ENCODE peak calls at places on chromosomes 3 and 15, in five cellular contexts. E is caudate nucleus, K is left lung, I is breast epithelium, Y is RWPE1. N is an unnamed sample.

GRCh38 chr3:46692566-46692983 is 904 bp downstream of the ALS2CL start:
- DNase-seq in E (no peak), K (peak), I (peak), Y (peak), N (no peak)

GRCh38 chr3:126570103-126570541 is 11.4 kb upstream of the C3orf22 start:
- DNase-seq in E (no peak), K (no peak), I (no peak), Y (no peak), N (no peak)

GRCh38 chr3:151146071-151146730 is 56.8 kb downstream of the GPR171 start:
- DNase-seq in E (peak), K (peak), I (peak), Y (peak), N (peak)

GRCh38 chr3:57161131-57161538 is 4.0 kb downstream of the IL17RD start:
- DNase-seq in E (no peak), K (no peak), I (no peak), Y (no peak), N (no peak)

GRCh38 chr3:11168406-11168805 is 14.1 kb downstream of the HRH1 start:
- DNase-seq in E (no peak), K (no peak), I (no peak), Y (no peak), N (no peak)

GRCh38 chr3:129793947-129794318 is 99.6 kb downstream of the TMCC1 start:
- DNase-seq in E (peak), K (peak), I (no peak), Y (peak), N (peak)

GRCh38 chr3:42829628-42830436 is 20.6 kb downstream of the ACKR2 start:
- DNase-seq in E (no peak), K (no peak), I (no peak), Y (no peak), N (no peak)

GRCh38 chr3:132784502-132785025 is 62.4 kb upstream of the NPHP3 start:
- DNase-seq in E (no peak), K (no peak), I (no peak), Y (no peak), N (no peak)

GRCh38 chr15:30953731-30954378 is 37.6 kb downstream of the MTMR10 start:
- DNase-seq in E (no peak), K (no peak), I (no peak), Y (peak), N (no peak)

GRCh38 chr15:63535689-63536088 is 31.3 kb downstream of the USP3 start:
- DNase-seq in E (no peak), K (no peak), I (no peak), Y (no peak), N (no peak)

GRCh38 chr15:36363335-36363734 is 216.1 kb upstream of the CDIN1 start:
- DNase-seq in E (no peak), K (no peak), I (no peak), Y (no peak), N (no peak)

GRCh38 chr3:174951498-174951897 is 92.4 kb downstream of the NAALADL2 start:
- DNase-seq in E (no peak), K (no peak), I (no peak), Y (no peak), N (no peak)
- H3K27ac ChIP-seq in E (no peak), K (no peak), I (no peak), Y (no peak), N (no peak)

GRCh38 chr3:164459526-164460151 is 618.7 kb downstream of the SI start:
- DNase-seq in E (no peak), K (no peak), I (no peak), Y (no peak), N (no peak)
- H3K27ac ChIP-seq in E (no peak), K (no peak), I (no peak), Y (no peak), N (no peak)

DNA sequence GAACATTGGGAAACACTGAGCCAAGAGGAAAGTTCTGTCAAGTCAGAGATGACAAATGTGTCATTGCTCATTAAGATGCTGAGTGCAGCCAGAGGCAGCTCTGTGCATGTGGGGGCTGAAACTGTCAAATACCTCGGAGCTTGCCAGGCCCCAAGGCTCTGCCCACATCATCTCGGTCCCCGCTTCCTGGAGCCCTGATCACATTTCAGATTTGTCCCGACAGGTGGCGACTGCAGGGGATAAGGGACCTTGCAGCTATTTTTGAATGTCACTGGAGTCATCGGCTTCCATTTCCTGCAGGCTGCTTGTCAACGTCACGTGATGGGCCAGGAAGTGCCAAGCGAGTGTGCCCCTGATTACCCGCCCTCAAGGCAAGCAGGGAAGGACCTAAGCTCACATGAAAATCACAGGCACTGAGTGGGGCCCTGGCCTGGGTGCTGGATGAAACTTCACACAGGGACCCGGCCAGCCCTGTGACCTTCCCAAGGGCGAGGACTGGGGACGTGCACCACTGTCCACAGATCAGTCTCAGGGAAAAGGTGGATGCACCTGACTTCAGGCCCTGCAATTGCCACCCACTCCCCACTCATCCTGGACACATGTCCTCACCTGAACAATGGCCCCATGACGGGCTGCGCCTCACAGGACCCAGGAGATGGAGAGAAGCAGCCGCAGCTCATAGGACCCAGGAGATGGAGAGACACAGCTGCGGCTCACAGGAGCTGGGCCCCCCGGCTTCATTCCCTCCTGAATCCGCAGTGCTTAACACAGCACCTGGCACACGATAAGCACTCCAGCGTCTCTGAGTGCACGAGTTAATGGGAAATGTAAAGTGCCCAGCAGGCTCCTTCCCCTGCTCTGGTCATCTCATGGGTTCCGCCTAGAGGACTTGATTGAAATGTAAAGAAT is 73.4 kb downstream of the NUP210 start:
- DNase-seq in E (peak), K (peak), I (no peak), Y (peak), N (no peak)
- H3K27ac ChIP-seq in E (no peak), K (no peak), I (no peak), Y (no peak), N (no peak)

GRCh38 chr15:57647071-57647790 is 55.5 kb downstream of the MYZAP start:
- DNase-seq in E (no peak), K (no peak), I (no peak), Y (no peak), N (no peak)
- H3K27ac ChIP-seq in E (no peak), K (no peak), I (no peak), Y (peak), N (no peak)

GRCh38 chr15:99167640-99168039 is 62.8 kb downstream of the SYNM start:
- DNase-seq in E (no peak), K (no peak), I (no peak), Y (no peak), N (no peak)

GRCh38 chr15:99164119-99164518 is 59.2 kb downstream of the SYNM start:
- DNase-seq in E (no peak), K (no peak), I (no peak), Y (no peak), N (no peak)

GRCh38 chr15:99165020-99165790 is 60.3 kb downstream of the SYNM start:
- DNase-seq in E (no peak), K (no peak), I (no peak), Y (no peak), N (no peak)

GRCh38 chr15:99167201-99167600 is 62.3 kb downstream of the SYNM start:
- DNase-seq in E (no peak), K (no peak), I (no peak), Y (no peak), N (no peak)

GRCh38 chr15:99165956-99166689 is 61.2 kb downstream of the SYNM start:
- DNase-seq in E (no peak), K (no peak), I (no peak), Y (no peak), N (no peak)
- H3K27ac ChIP-seq in E (no peak), K (no peak), I (peak), Y (no peak), N (no peak)

N was measured in substantia nigra.